ENCODE peak calls at places on chromosomes 1 and 21, in four cellular contexts. K, N, X and W are unnamed samples.

GRCh38 chr1:114468710-114469468 is 42.1 kb downstream of the TRIM33 start:
- DNase-seq in N (no peak), K (no peak), X (no peak), W (no peak)

GRCh38 chr1:26848947-26849774 is 13.8 kb upstream of the SFN start:
- DNase-seq in N (no peak), X (no peak), K (no peak), W (no peak)

GRCh38 chr1:223007250-223007649 is 135.8 kb downstream of the TLR5 start:
- DNase-seq in N (no peak), X (no peak), K (no peak), W (no peak)

GRCh38 chr1:186715887-186716809 is 35.9 kb upstream of the PTGS2 start:
- DNase-seq in K (no peak), N (no peak), X (no peak), W (no peak)

GRCh38 chr1:85264150-85264549 is 4.7 kb upstream of the C1orf52 start:
- DNase-seq in N (no peak), X (no peak), K (no peak), W (no peak)

GRCh38 chr1:12448746-12449177 is 169.2 kb downstream of the DHRS3 start:
- DNase-seq in K (no peak), X (no peak), N (no peak), W (peak; percentile 66)

GRCh38 chr1:187641463-187641862 is 812.7 kb downstream of the PLA2G4A start:
- DNase-seq in X (no peak), K (no peak), N (no peak), W (no peak)

GRCh38 chr21:35504277-35504676 is 455.2 kb upstream of the RUNX1 start:
- DNase-seq in X (no peak), N (no peak), K (no peak), W (no peak)

GRCh38 chr1:235984041-235984820 is 80.7 kb downstream of the NID1 start:
- DNase-seq in N (no peak), K (no peak), X (no peak), W (no peak)

GRCh38 chr1:236141447-236142357 is 637 bp upstream of the GPR137B start:
- DNase-seq in K (peak; percentile 60), N (no peak), X (no peak), W (no peak)

GRCh38 chr21:45475004-45475685 is 67.1 kb downstream of the SLC19A1 start:
- DNase-seq in X (no peak), K (no peak), N (no peak), W (no peak)

GRCh38 chr1:97832490-97832889 is 88.3 kb downstream of the DPYD start:
- DNase-seq in N (no peak), K (no peak), X (no peak), W (no peak)

GRCh38 chr1:165075725-165076370 is 280.7 kb downstream of the LMX1A start:
- DNase-seq in N (no peak), X (no peak), K (no peak), W (no peak)

GRCh38 chr1:231044588-231044987 is 4.5 kb upstream of the FAM89A start:
- DNase-seq in K (no peak), N (no peak), X (no peak), W (no peak)

GRCh38 chr1:2617981-2618470 is 14.8 kb downstream of the MMEL1 start:
- DNase-seq in X (no peak), N (no peak), K (no peak), W (no peak)

GRCh38 chr21:35366348-35367085 is 317.4 kb upstream of the RUNX1 start:
- DNase-seq in X (no peak), N (no peak), K (no peak), W (no peak)

GRCh38 chr1:70504821-70505193 is 93.7 kb downstream of the CTH start:
- DNase-seq in K (no peak), X (no peak), N (no peak), W (peak; percentile 52)

GRCh38 chr1:29238601-29238964 is 2.3 kb downstream of the PTPRU start:
- DNase-seq in X (no peak), K (no peak), N (no peak), W (no peak)

GRCh38 chr1:29237906-29238600 is 1.7 kb downstream of the PTPRU start:
- DNase-seq in K (no peak), N (peak; percentile 54), X (no peak), W (peak; percentile 40)

GRCh38 chr1:29235955-29236742 is at the start of gene PTPRU:
- DNase-seq in N (peak; percentile 75), K (peak; percentile 94), X (peak; percentile 87), W (peak; percentile 65)

GRCh38 chr1:29236743-29236992 is 346 bp downstream of the PTPRU start:
- DNase-seq in X (no peak), K (no peak), N (no peak), W (no peak)

DNA sequence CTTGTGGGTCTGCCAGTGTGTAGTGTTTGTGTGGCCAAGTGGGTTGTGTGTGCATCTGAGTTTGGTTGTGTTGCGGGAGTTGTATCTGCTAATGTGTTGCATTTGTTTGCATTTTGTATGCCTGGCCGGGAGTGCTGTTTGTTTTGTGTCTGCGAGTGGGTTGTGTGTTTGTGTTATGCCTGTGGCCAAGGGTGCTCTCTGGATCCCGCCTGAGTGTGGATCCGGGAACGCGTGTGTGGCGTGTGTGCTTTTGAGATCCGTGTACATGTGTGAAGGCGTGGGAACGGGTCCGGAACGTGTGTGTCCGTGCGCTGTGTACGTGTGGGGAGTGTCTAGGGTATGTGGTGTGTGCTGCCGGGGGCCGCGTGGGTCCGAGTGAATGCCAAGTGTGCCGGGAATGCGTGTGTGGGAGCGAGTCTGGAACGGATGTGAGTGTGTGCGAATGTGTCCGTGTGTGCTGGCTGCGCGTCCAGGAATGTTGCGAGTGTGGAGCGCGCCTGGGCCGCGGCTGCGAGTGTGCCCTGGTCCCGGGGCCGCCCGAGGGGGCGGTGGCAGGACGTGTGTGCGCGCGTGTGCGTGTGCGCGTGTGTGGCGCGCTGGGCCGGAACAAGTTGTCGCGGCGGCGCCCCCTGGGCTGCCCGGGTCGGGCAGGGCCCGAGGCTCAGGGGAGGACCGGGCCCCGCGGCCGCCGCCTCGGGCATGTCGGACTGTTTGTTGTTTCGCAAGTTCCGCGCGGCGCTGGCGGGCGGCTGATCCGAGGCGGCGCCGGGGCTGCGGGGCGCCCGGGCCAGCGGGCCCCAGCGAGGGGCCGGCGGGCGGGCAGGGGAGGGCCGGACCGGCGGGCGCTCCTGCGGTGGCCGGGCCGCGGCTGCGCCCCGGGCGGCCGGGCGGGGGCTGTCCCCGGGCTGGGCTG is 927 bp downstream of the PTPRU start:
- DNase-seq in K (no peak), N (peak; percentile 32), X (no peak), W (no peak)
- TF ChIP-seq POLR2AphosphoS5 in K (no peak), N (no peak), X (peak; percentile 4), W (peak; percentile 26)

GRCh38 chr1:151047591-151047924 is at the start of gene C1orf56:
- DNase-seq in N (peak; percentile 59), X (no peak), K (peak; percentile 79), W (peak; percentile 60)
- TF ChIP-seq POLR2A in N (peak; percentile 72), X (no peak), K (peak; percentile 45), W (peak; percentile 56)

GRCh38 chr1:155061381-155062150 is 2.0 kb upstream of the EFNA4 start:
- DNase-seq in X (peak; percentile 91), K (peak; percentile 91), N (peak; percentile 71), W (peak; percentile 89)
- TF ChIP-seq POLR2AphosphoS5 in X (no peak), K (no peak), N (peak; percentile 50), W (peak; percentile 30)

DNA sequence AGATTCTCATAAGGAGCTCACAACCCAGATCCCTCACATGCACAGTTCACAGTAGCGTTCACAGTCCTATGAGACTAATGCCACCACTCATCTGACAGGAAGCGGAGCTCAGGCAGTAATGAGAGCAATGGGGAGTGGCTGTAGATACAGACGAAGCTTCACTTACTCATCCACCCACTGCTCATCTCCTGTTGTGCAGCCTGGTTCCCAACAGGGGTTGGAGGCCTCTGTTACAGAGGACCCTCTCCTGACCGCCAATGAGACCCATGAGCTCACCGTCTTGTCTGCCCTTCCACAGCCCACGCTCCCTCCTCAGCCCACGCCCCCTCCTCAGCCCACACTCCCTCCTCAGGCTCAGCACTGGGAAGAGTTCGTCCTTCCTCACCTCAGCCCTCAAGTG is 39.6 kb downstream of the RSPH1 start:
- DNase-seq in X (no peak), N (no peak), K (no peak), W (no peak)
- TF ChIP-seq POLR2A in X (no peak), N (no peak), K (no peak), W (no peak)

DNA sequence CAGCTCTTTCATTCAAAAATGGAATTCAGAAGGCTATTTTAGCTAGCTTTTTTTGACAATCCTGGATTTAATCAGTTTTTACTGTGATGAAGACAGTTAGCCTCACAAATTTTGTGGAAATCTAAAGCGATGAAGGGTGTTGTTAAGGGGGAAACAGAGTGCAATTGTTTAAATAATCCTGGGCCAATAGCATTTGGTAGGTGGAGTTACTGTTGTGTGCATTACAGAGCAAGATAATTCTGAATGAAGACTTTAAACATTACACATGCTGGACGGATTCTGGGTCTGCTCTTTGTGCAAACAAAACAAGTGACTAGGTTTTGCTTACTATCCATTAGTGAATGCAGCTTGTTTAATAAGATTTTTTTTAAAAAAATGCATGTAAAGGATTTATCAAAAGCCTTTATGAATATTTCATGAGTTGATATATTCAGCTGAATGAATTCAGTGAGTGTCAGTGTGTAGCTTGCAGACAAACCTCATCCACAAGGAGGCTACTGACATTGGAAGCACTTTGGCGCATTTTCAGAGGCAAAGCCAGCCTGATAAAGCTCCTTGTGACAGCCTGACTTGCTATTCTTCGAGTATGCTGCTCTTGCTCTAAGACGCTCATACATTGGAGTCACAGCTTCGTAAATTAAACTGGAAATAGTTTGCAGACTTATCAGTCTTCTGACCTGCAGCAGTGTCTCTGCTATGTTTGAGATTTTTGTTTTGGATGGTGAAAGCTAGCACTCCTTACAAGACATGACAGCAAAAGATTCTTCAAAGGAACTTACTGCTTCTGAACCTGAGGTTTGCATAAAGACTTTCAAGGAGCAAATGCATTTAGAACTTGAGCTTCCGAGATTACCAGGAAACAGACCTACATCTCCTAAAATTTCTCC is 199.7 kb downstream of the PDE4B start:
- DNase-seq in X (no peak), K (no peak), N (no peak), W (no peak)
- TF ChIP-seq POLR2AphosphoS5 in X (no peak), K (no peak), N (no peak), W (no peak)

GRCh38 chr1:58782308-58783089 is 1.3 kb downstream of the JUN start:
- DNase-seq in K (peak; percentile 56), N (peak; percentile 49), X (peak; percentile 85), W (peak; percentile 56)
- TF ChIP-seq POLR2A in K (no peak), N (no peak), X (no peak), W (peak; percentile 44)